ENCODE peak calls at places on chromosomes 7 and 10, in six cellular contexts. T is spleen, K is stomach, X is breast epithelium, H is upper lobe of left lung, E is suprapubic skin. Z is an unnamed sample.

GRCh38 chr7:38512704-38513103 is 118.5 kb downstream of the AMPH start:
- DNase-seq in K (no peak), X (no peak), T (no peak), E (no peak), H (no peak), Z (no peak)

GRCh38 chr7:11345621-11346020 is 371.9 kb downstream of the PHF14 start:
- DNase-seq in H (no peak), E (no peak), T (no peak), K (no peak), X (no peak), Z (no peak)

GRCh38 chr10:19767876-19768275 is 48.4 kb upstream of the PLXDC2 start:
- DNase-seq in T (no peak), E (no peak), X (no peak), H (no peak), K (no peak), Z (no peak)

GRCh38 chr7:117247809-117248208 is 75.0 kb downstream of the WNT2 start:
- DNase-seq in X (no peak), H (no peak), T (no peak), K (no peak), E (no peak), Z (peak)

GRCh38 chr7:128034830-128035229 is 3.6 kb upstream of the LRRC4 start:
- DNase-seq in T (no peak), X (no peak), E (no peak), H (no peak), K (no peak), Z (no peak)

GRCh38 chr7:152313879-152314604 is 121.8 kb downstream of the KMT2C start:
- DNase-seq in T (no peak), H (no peak), K (no peak), X (no peak), E (no peak), Z (no peak)

GRCh38 chr7:123624527-123625183 is 23.0 kb downstream of the ASB15 start:
- DNase-seq in K (peak), X (no peak), T (peak), H (no peak), E (no peak), Z (no peak)

GRCh38 chr10:102509387-102509786 is 5.6 kb downstream of the SUFU start:
- DNase-seq in K (no peak), H (no peak), E (no peak), X (no peak), T (no peak), Z (no peak)

GRCh38 chr10:36366843-36367242 is 724.7 kb upstream of the FZD8 start:
- DNase-seq in E (no peak), K (no peak), X (no peak), T (no peak), H (no peak), Z (no peak)

GRCh38 chr7:71886066-71886465 is 526.1 kb downstream of the CALN1 start:
- DNase-seq in K (no peak), H (no peak), E (no peak), X (no peak), T (no peak), Z (peak)

GRCh38 chr10:99748823-99749451 is 16.9 kb downstream of the CUTC start:
- DNase-seq in H (no peak), T (no peak), E (no peak), X (no peak), K (no peak), Z (no peak)

GRCh38 chr7:77791336-77791735 is 6.9 kb downstream of the TMEM60 start:
- DNase-seq in X (no peak), H (no peak), K (no peak), T (no peak), E (no peak), Z (no peak)

GRCh38 chr10:131219955-131220489 is 91.5 kb downstream of the TCERG1L start:
- DNase-seq in X (no peak), E (no peak), K (no peak), H (no peak), T (peak), Z (no peak)

GRCh38 chr10:98267894-98268693 is at the start of gene LOXL4:
- DNase-seq in T (no peak), E (no peak), H (peak), X (no peak), K (no peak), Z (no peak)

GRCh38 chr10:46992794-46993552 is 81.7 kb downstream of the PTPN20 start:
- DNase-seq in H (no peak), T (no peak), E (peak), K (no peak), X (no peak), Z (no peak)

GRCh38 chr7:122746948-122747347 is 44.2 kb upstream of the RNF148 start:
- DNase-seq in E (no peak), T (no peak), K (no peak), X (no peak), H (no peak), Z (no peak)

GRCh38 chr7:96023376-96023775 is 251.0 kb downstream of the DYNC1I1 start:
- DNase-seq in H (no peak), T (no peak), X (no peak), E (no peak), K (no peak), Z (no peak)

GRCh38 chr7:48497521-48497920 is 326.3 kb downstream of the ABCA13 start:
- DNase-seq in E (no peak), K (no peak), T (no peak), X (no peak), H (no peak), Z (peak)

GRCh38 chr10:70915806-70916205 is 27.4 kb upstream of the PCBD1 start:
- DNase-seq in K (no peak), X (no peak), E (no peak), T (peak), H (no peak), Z (no peak)

GRCh38 chr7:106626376-106627293 is 34.3 kb downstream of the CCDC71L start:
- DNase-seq in H (no peak), X (no peak), E (no peak), K (no peak), T (no peak), Z (no peak)

GRCh38 chr7:28507538-28508282 is 95.4 kb downstream of the CREB5 start:
- DNase-seq in K (no peak), E (no peak), T (no peak), X (no peak), H (no peak), Z (no peak)

GRCh38 chr7:154546946-154547587 is 455.9 kb downstream of the PAXIP1 start:
- DNase-seq in E (no peak), K (no peak), X (no peak), T (no peak), H (no peak), Z (no peak)

GRCh38 chr10:132554991-132555647 is 17.5 kb downstream of the INPP5A start:
- DNase-seq in E (peak), H (peak), T (peak), K (peak), X (no peak), Z (no peak)

GRCh38 chr7:55964261-55964801 is at the start of gene NIPSNAP2:
- DNase-seq in E (peak), X (peak), T (no peak), H (peak), K (peak), Z (no peak)

GRCh38 chr10:77120012-77120411 is 517.6 kb downstream of the KCNMA1 start:
- DNase-seq in H (no peak), X (no peak), E (no peak), K (no peak), T (no peak), Z (peak)

GRCh38 chr10:3623746-3624145 is 161.3 kb downstream of the KLF6 start:
- DNase-seq in X (no peak), H (no peak), E (no peak), K (no peak), T (no peak), Z (no peak)

GRCh38 chr7:157150825-157151412 is 12.2 kb downstream of the UBE3C start:
- DNase-seq in X (no peak), H (no peak), E (no peak), K (no peak), T (no peak), Z (no peak)

GRCh38 chr7:47852330-47853245 is 95.7 kb downstream of the PKD1L1 start:
- DNase-seq in T (no peak), E (no peak), K (no peak), X (no peak), H (no peak), Z (no peak)

GRCh38 chr7:3063016-3063753 is 19.5 kb upstream of the CARD11 start:
- DNase-seq in E (no peak), T (peak), X (no peak), K (no peak), H (no peak), Z (no peak)

GRCh38 chr7:151729521-151729921 is 147.4 kb downstream of the PRKAG2 start:
- DNase-seq in K (no peak), H (peak), T (no peak), X (no peak), E (no peak), Z (no peak)

GRCh38 chr7:151008511-151009323 is 15.6 kb downstream of the ATG9B start:
- DNase-seq in T (peak), K (no peak), E (no peak), X (no peak), H (peak), Z (no peak)

GRCh38 chr7:16787141-16787540 is 17.7 kb downstream of the AGR2 start:
- DNase-seq in T (no peak), H (no peak), E (no peak), X (no peak), K (no peak), Z (no peak)

GRCh38 chr7:131546126-131546525 is 10.3 kb downstream of the PODXL start:
- DNase-seq in T (peak), H (no peak), K (peak), E (no peak), X (no peak), Z (no peak)

GRCh38 chr10:86290933-86291615 is 75.5 kb downstream of the GRID1 start:
- DNase-seq in H (no peak), T (peak), E (no peak), K (peak), X (no peak), Z (no peak)

GRCh38 chr7:26891400-26892355 is 27.3 kb upstream of the SKAP2 start:
- DNase-seq in T (no peak), E (no peak), K (no peak), H (no peak), X (no peak), Z (no peak)

GRCh38 chr7:100515072-100515532 is 23.9 kb upstream of the AGFG2 start:
- DNase-seq in X (no peak), T (no peak), E (no peak), K (no peak), H (no peak), Z (no peak)

GRCh38 chr10:62384057-62384446 is 9.9 kb downstream of the ZNF365 start:
- DNase-seq in X (no peak), K (no peak), H (no peak), T (no peak), E (no peak), Z (no peak)

GRCh38 chr10:44706745-44707144 is 204.4 kb upstream of the TMEM72 start:
- DNase-seq in E (no peak), K (no peak), T (no peak), X (no peak), H (no peak), Z (no peak)

GRCh38 chr7:38795596-38795995 is 113.4 kb downstream of the VPS41 start:
- DNase-seq in X (no peak), H (no peak), K (no peak), E (no peak), T (no peak), Z (no peak)

GRCh38 chr10:59360605-59361515 is 1.5 kb downstream of the FAM13C start:
- DNase-seq in E (no peak), T (no peak), X (no peak), K (no peak), H (no peak), Z (no peak)

GRCh38 chr10:59363446-59363958 is 1.2 kb upstream of the FAM13C start:
- DNase-seq in E (no peak), T (no peak), X (no peak), K (no peak), H (no peak), Z (no peak)

GRCh38 chr10:59362991-59363390 is 642 bp upstream of the FAM13C start:
- DNase-seq in H (no peak), X (peak), K (peak), E (peak), T (no peak), Z (peak)

GRCh38 chr10:59361659-59362183 is 628 bp downstream of the FAM13C start:
- DNase-seq in X (no peak), K (no peak), T (no peak), H (no peak), E (no peak), Z (no peak)

GRCh38 chr10:59362184-59362966 is at the start of gene FAM13C:
- DNase-seq in E (peak), H (peak), T (peak), K (peak), X (peak), Z (peak)
- TF ChIP-seq POLR2AphosphoS5 in E (peak), H (no peak), T (peak), K (no peak), X (no peak), Z (peak)

GRCh38 chr10:31926765-31927596 is 1.6 kb downstream of the ARHGAP12 start:
- DNase-seq in E (no peak), K (no peak), X (no peak), T (no peak), H (no peak), Z (no peak)

GRCh38 chr10:31929986-31930675 is 1.5 kb upstream of the ARHGAP12 start:
- DNase-seq in H (no peak), K (no peak), E (no peak), T (no peak), X (no peak), Z (no peak)

GRCh38 chr10:31927597-31928530 is 767 bp downstream of the ARHGAP12 start:
- DNase-seq in H (peak), K (peak), E (peak), T (peak), X (no peak), Z (no peak)

GRCh38 chr10:31929260-31929985 is 792 bp upstream of the ARHGAP12 start:
- DNase-seq in T (peak), H (no peak), X (peak), E (peak), K (peak), Z (no peak)

GRCh38 chr10:31928531-31929259 is at the start of gene ARHGAP12:
- DNase-seq in X (peak), H (peak), K (peak), E (peak), T (peak), Z (peak)
- TF ChIP-seq POLR2AphosphoS5 in X (peak), H (peak), K (peak), E (peak), T (peak), Z (peak)

GRCh38 chr10:125151824-125152634 is 8.3 kb downstream of the CTBP2 start:
- DNase-seq in H (peak), K (peak), X (no peak), E (no peak), T (peak), Z (no peak)
- TF ChIP-seq POLR2AphosphoS5 in H (no peak), K (no peak), X (no peak), E (no peak), T (peak), Z (no peak)

GRCh38 chr10:6194291-6194690 is 8.4 kb upstream of the PFKFB3 start:
- DNase-seq in T (no peak), K (no peak), H (no peak), X (no peak), E (no peak), Z (no peak)

GRCh38 chr10:6199131-6199733 is 3.5 kb upstream of the PFKFB3 start:
- DNase-seq in T (no peak), E (no peak), K (peak), X (no peak), H (no peak), Z (no peak)

GRCh38 chr10:6197274-6197673 is 5.5 kb upstream of the PFKFB3 start:
- DNase-seq in K (no peak), X (no peak), E (no peak), T (no peak), H (no peak), Z (no peak)

GRCh38 chr10:6195376-6195775 is 7.4 kb upstream of the PFKFB3 start:
- DNase-seq in E (no peak), H (no peak), K (no peak), X (no peak), T (no peak), Z (no peak)

DNA sequence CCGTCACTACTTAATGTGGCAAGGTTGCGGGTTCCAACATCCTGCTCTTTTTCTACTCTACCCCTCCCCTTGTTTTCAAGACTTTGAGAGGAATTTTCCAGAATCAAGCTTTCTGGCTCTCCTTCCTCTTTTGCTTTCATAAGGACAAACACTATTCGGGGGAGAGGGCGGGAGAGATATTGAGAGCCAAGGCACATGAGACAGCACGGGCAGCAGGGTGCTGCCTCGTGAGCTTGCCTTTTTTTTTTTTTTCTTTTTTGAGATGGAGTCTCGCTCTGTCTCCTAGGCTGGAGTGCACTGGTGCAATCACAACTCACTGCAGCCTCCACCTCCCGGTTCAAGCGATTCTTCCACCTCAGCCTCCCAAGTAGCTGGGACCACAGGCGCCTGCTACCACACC is 6.8 kb upstream of the PFKFB3 start:
- DNase-seq in K (no peak), E (no peak), H (no peak), X (no peak), T (no peak), Z (no peak)
- TF ChIP-seq POLR2AphosphoS5 in K (peak), E (peak), H (no peak), X (no peak), T (no peak), Z (peak)

GRCh38 chr10:116777006-116777405 is 34.6 kb upstream of the HSPA12A start:
- DNase-seq in X (no peak), H (no peak), K (no peak), E (peak), T (no peak), Z (no peak)

GRCh38 chr10:116775488-116776400 is 33.4 kb upstream of the HSPA12A start:
- DNase-seq in T (no peak), X (no peak), H (no peak), E (peak), K (no peak), Z (no peak)

GRCh38 chr10:116783011-116783655 is 40.8 kb upstream of the HSPA12A start:
- DNase-seq in K (no peak), X (no peak), E (no peak), T (peak), H (no peak), Z (no peak)

GRCh38 chr10:116780691-116781205 is 38.4 kb upstream of the HSPA12A start:
- DNase-seq in E (no peak), H (no peak), T (no peak), X (no peak), K (no peak), Z (no peak)

GRCh38 chr10:116779076-116779687 is 36.8 kb upstream of the HSPA12A start:
- DNase-seq in T (no peak), H (no peak), E (peak), K (no peak), X (no peak), Z (no peak)
- TF ChIP-seq POLR2AphosphoS5 in T (no peak), H (no peak), E (no peak), K (no peak), X (no peak), Z (no peak)

GRCh38 chr7:87220026-87220733 is 648 bp upstream of the TMEM243 start:
- DNase-seq in T (peak), E (peak), X (peak), H (peak), K (peak), Z (peak)
- TF ChIP-seq POLR2AphosphoS5 in T (peak), E (peak), X (peak), H (peak), K (peak), Z (peak)

Z was measured in esophagus muscularis mucosa.